ENCODE peak calls at places on chromosomes 5 and 9, in nine cellular contexts. U is GM10248; Q is CD8-positive, alpha-beta T cell; L is Calu3; A is mesothelial cell of epicardium; O is bronchial epithelial cell; F is LNCaP clone FGC; Z is cardiac fibroblast; I is endodermal cell. R is an unnamed sample.

GRCh38 chr5:42944989-42945388 is 95.1 kb downstream of the ANXA2R start:
- DNase-seq in U (no peak), Q (no peak), L (peak), A (no peak), O (peak), F (no peak), Z (peak), I (no peak), R (no peak)

GRCh38 chr5:7850533-7851239 is at the start of gene CFAP90:
- DNase-seq in U (no peak), Q (no peak), L (peak), A (peak), O (no peak), F (no peak), Z (peak), I (peak), R (peak)

GRCh38 chr5:143355710-143356109 is 47.8 kb downstream of the NR3C1 start:
- DNase-seq in U (no peak), Q (peak), L (peak), A (peak), O (peak), F (peak), Z (peak), I (no peak), R (no peak)

GRCh38 chr9:95980262-95981125 is 105.0 kb downstream of the ERCC6L2 start:
- DNase-seq in U (no peak), Q (no peak), L (no peak), A (no peak), O (peak), F (peak), Z (peak), I (no peak), R (no peak)

GRCh38 chr5:3349704-3350565 is 245.7 kb upstream of the IRX1 start:
- DNase-seq in U (no peak), Q (peak), L (no peak), A (peak), O (no peak), F (no peak), Z (no peak), I (peak), R (no peak)

GRCh38 chr5:59089767-59090166 is 506.9 kb downstream of the RAB3C start:
- DNase-seq in U (no peak), Q (no peak), L (no peak), A (no peak), O (no peak), F (no peak), Z (no peak), I (no peak), R (no peak)

GRCh38 chr9:15135167-15135792 is 171.7 kb downstream of the TTC39B start:
- DNase-seq in U (peak), Q (peak), L (peak), A (peak), O (peak), F (peak), Z (peak), I (peak), R (peak)

GRCh38 chr9:98146101-98146991 is 27.3 kb upstream of the TRIM14 start:
- DNase-seq in U (peak), Q (no peak), L (peak), A (no peak), O (peak), F (peak), Z (peak), I (no peak), R (peak)

GRCh38 chr5:179820483-179821297 is at the start of gene SQSTM1:
- DNase-seq in U (peak), Q (peak), L (peak), A (peak), O (peak), F (no peak), Z (peak), I (peak), R (peak)

GRCh38 chr5:6719896-6720560 is 6.8 kb downstream of the TENT4A start:
- DNase-seq in U (no peak), Q (peak), L (no peak), A (no peak), O (no peak), F (no peak), Z (peak), I (no peak), R (no peak)

GRCh38 chr5:134267366-134268018 is 41.6 kb upstream of the PPP2CA start:
- DNase-seq in U (no peak), Q (no peak), L (no peak), A (no peak), O (peak), F (no peak), Z (peak), I (no peak), R (no peak)

GRCh38 chr9:129270205-129270604 is 92.1 kb upstream of the IER5L start:
- DNase-seq in U (peak), Q (peak), L (no peak), A (no peak), O (no peak), F (no peak), Z (no peak), I (no peak), R (no peak)

GRCh38 chr9:113581865-113582697 is 118.6 kb downstream of the RGS3 start:
- DNase-seq in U (peak), Q (peak), L (no peak), A (no peak), O (no peak), F (no peak), Z (peak), I (no peak), R (peak)

GRCh38 chr9:33051149-33051548 is 25.3 kb downstream of the SMU1 start:
- DNase-seq in U (no peak), Q (no peak), L (no peak), A (no peak), O (no peak), F (no peak), Z (no peak), I (no peak), R (no peak)

GRCh38 chr5:17185776-17186175 is 31.7 kb upstream of the BASP1 start:
- DNase-seq in U (no peak), Q (no peak), L (no peak), A (no peak), O (peak), F (peak), Z (peak), I (no peak), R (no peak)

GRCh38 chr5:152883061-152883460 is 478.0 kb upstream of the NMUR2 start:
- DNase-seq in U (no peak), Q (no peak), L (no peak), A (no peak), O (no peak), F (no peak), Z (no peak), I (no peak), R (no peak)

GRCh38 chr5:76657683-76658311 is 34.6 kb upstream of the F2RL2 start:
- DNase-seq in U (no peak), Q (no peak), L (no peak), A (no peak), O (no peak), F (no peak), Z (no peak), I (no peak), R (no peak)

GRCh38 chr5:96340357-96340756 is 92.7 kb downstream of the PCSK1 start:
- DNase-seq in U (no peak), Q (no peak), L (no peak), A (no peak), O (no peak), F (no peak), Z (peak), I (no peak), R (no peak)

GRCh38 chr5:124871299-124871698 is 124.9 kb upstream of the ZNF608 start:
- DNase-seq in U (no peak), Q (no peak), L (no peak), A (no peak), O (peak), F (no peak), Z (peak), I (no peak), R (no peak)

GRCh38 chr9:16085167-16085718 is 532.4 kb downstream of the CCDC171 start:
- DNase-seq in U (no peak), Q (no peak), L (no peak), A (no peak), O (no peak), F (no peak), Z (no peak), I (no peak), R (no peak)

GRCh38 chr5:166581827-166582226 is 1709.6 kb upstream of the WWC1 start:
- DNase-seq in U (no peak), Q (no peak), L (no peak), A (no peak), O (peak), F (no peak), Z (no peak), I (no peak), R (no peak)

GRCh38 chr5:135326296-135327240 is 72.5 kb downstream of the MACROH2A1 start:
- DNase-seq in U (no peak), Q (no peak), L (no peak), A (no peak), O (no peak), F (no peak), Z (no peak), I (peak), R (peak)

GRCh38 chr5:136275601-136276000 is 82.6 kb upstream of the SMIM32 start:
- DNase-seq in U (no peak), Q (no peak), L (no peak), A (no peak), O (no peak), F (no peak), Z (no peak), I (no peak), R (no peak)

GRCh38 chr9:94525396-94526035 is 29.4 kb upstream of the PCAT7 start:
- DNase-seq in U (no peak), Q (no peak), L (no peak), A (no peak), O (no peak), F (no peak), Z (no peak), I (no peak), R (no peak)

GRCh38 chr9:19788152-19788551 is 685 bp downstream of the SLC24A2 start:
- DNase-seq in U (no peak), Q (no peak), L (no peak), A (no peak), O (no peak), F (no peak), Z (no peak), I (peak), R (peak)

GRCh38 chr5:158435161-158435616 is 576.2 kb upstream of the CLINT1 start:
- DNase-seq in U (peak), Q (no peak), L (no peak), A (no peak), O (peak), F (no peak), Z (no peak), I (no peak), R (no peak)

GRCh38 chr5:79329453-79329852 is 93.5 kb downstream of the JMY start:
- DNase-seq in U (no peak), Q (no peak), L (no peak), A (no peak), O (no peak), F (no peak), Z (no peak), I (no peak), R (no peak)

GRCh38 chr5:82396871-82397514 is 118.8 kb upstream of the RPS23 start:
- DNase-seq in U (no peak), Q (no peak), L (peak), A (peak), O (peak), F (peak), Z (peak), I (no peak), R (no peak)

GRCh38 chr5:68754536-68754935 is 339.3 kb upstream of the SLC30A5 start:
- DNase-seq in U (no peak), Q (no peak), L (no peak), A (no peak), O (no peak), F (no peak), Z (no peak), I (no peak), R (no peak)

GRCh38 chr9:107136296-107136695 is 146.8 kb upstream of the RAD23B start:
- DNase-seq in U (no peak), Q (no peak), L (no peak), A (no peak), O (no peak), F (no peak), Z (no peak), I (no peak), R (no peak)

GRCh38 chr5:110639307-110639902 is 87.1 kb downstream of the TMEM232 start:
- DNase-seq in U (no peak), Q (no peak), L (no peak), A (no peak), O (no peak), F (no peak), Z (peak), I (no peak), R (no peak)

GRCh38 chr9:79637180-79637925 is 65.6 kb downstream of the TLE4 start:
- DNase-seq in U (no peak), Q (no peak), L (no peak), A (no peak), O (no peak), F (no peak), Z (peak), I (no peak), R (no peak)

GRCh38 chr5:174951151-174951780 is 226.9 kb downstream of the MSX2 start:
- DNase-seq in U (peak), Q (peak), L (peak), A (peak), O (peak), F (peak), Z (peak), I (peak), R (peak)

GRCh38 chr9:130450344-130451003 is 5.7 kb downstream of the ASS1 start:
- DNase-seq in U (no peak), Q (no peak), L (peak), A (no peak), O (no peak), F (no peak), Z (no peak), I (peak), R (no peak)

GRCh38 chr9:21465859-21466518 is 16.1 kb downstream of the IFNE start:
- DNase-seq in U (peak), Q (no peak), L (peak), A (no peak), O (peak), F (peak), Z (peak), I (no peak), R (no peak)

GRCh38 chr5:109485030-109485429 is 75.3 kb upstream of the PJA2 start:
- DNase-seq in U (no peak), Q (no peak), L (peak), A (peak), O (no peak), F (peak), Z (peak), I (no peak), R (no peak)

GRCh38 chr5:171724771-171725609 is 60.6 kb upstream of the SMIM23 start:
- DNase-seq in U (no peak), Q (no peak), L (no peak), A (peak), O (peak), F (no peak), Z (peak), I (peak), R (no peak)

GRCh38 chr5:9596833-9597232 is 33.3 kb downstream of the TAS2R1 start:
- DNase-seq in U (no peak), Q (no peak), L (no peak), A (no peak), O (no peak), F (no peak), Z (no peak), I (peak), R (no peak)

GRCh38 chr5:157288405-157289163 is 22.7 kb downstream of the CYFIP2 start:
- DNase-seq in U (no peak), Q (no peak), L (no peak), A (no peak), O (no peak), F (no peak), Z (no peak), I (no peak), R (no peak)

GRCh38 chr5:157289164-157289819 is 23.4 kb downstream of the CYFIP2 start:
- DNase-seq in U (no peak), Q (no peak), L (no peak), A (no peak), O (no peak), F (no peak), Z (no peak), I (no peak), R (no peak)

GRCh38 chr5:157290981-157291711 is 25.2 kb downstream of the CYFIP2 start:
- DNase-seq in U (peak), Q (no peak), L (peak), A (no peak), O (no peak), F (no peak), Z (peak), I (no peak), R (no peak)

GRCh38 chr5:157292599-157292998 is 26.7 kb downstream of the CYFIP2 start:
- DNase-seq in U (no peak), Q (no peak), L (no peak), A (no peak), O (no peak), F (no peak), Z (peak), I (no peak), R (no peak)

GRCh38 chr5:157290156-157290980 is 24.4 kb downstream of the CYFIP2 start:
- DNase-seq in U (no peak), Q (no peak), L (peak), A (no peak), O (no peak), F (no peak), Z (peak), I (no peak), R (no peak)
- TF ChIP-seq CTCF in U (no peak), Q (no peak), L (no peak), A (no peak), O (no peak), F (no peak), Z (no peak), I (no peak), R (no peak)

GRCh38 chr5:128627939-128628338 is 89.9 kb upstream of the FBN2 start:
- DNase-seq in U (no peak), Q (no peak), L (no peak), A (no peak), O (no peak), F (no peak), Z (no peak), I (no peak), R (no peak)

GRCh38 chr5:128629162-128629561 is 91.1 kb upstream of the FBN2 start:
- DNase-seq in U (no peak), Q (no peak), L (no peak), A (no peak), O (no peak), F (no peak), Z (no peak), I (no peak), R (no peak)

GRCh38 chr5:128631771-128632170 is 93.7 kb upstream of the FBN2 start:
- DNase-seq in U (no peak), Q (no peak), L (no peak), A (no peak), O (peak), F (no peak), Z (no peak), I (no peak), R (no peak)

GRCh38 chr5:128632264-128632663 is 94.2 kb upstream of the FBN2 start:
- DNase-seq in U (no peak), Q (no peak), L (no peak), A (no peak), O (peak), F (no peak), Z (peak), I (no peak), R (no peak)

GRCh38 chr5:128630078-128630575 is 92.1 kb upstream of the FBN2 start:
- DNase-seq in U (no peak), Q (no peak), L (no peak), A (no peak), O (peak), F (no peak), Z (no peak), I (no peak), R (no peak)
- TF ChIP-seq CTCF in U (no peak), Q (no peak), L (no peak), A (no peak), O (no peak), F (no peak), Z (no peak), I (no peak), R (no peak)

DNA sequence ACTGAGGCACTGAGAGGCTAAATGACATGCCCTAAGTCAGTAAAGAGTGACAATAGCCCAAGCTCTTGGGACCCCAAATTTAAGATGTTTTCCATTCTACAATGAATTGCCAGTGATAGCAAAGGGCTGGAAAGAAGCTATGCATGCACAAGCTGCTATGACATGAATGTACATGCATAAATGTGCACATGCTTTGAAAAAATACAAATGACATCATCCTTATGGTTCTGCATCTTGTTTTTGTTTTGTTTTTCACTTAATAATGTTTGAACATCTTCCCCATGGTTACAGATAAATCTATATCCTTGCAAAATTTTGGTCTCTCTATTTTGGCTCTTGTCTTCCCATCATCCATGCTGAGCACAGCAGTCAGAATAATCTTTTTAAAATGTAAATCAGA is 71.6 kb upstream of the ADRA1B start:
- DNase-seq in U (no peak), Q (no peak), L (no peak), A (no peak), O (peak), F (no peak), Z (no peak), I (no peak), R (no peak)
- TF ChIP-seq CTCF in U (no peak), Q (no peak), L (no peak), A (no peak), O (no peak), F (no peak), Z (no peak), I (no peak), R (no peak)

DNA sequence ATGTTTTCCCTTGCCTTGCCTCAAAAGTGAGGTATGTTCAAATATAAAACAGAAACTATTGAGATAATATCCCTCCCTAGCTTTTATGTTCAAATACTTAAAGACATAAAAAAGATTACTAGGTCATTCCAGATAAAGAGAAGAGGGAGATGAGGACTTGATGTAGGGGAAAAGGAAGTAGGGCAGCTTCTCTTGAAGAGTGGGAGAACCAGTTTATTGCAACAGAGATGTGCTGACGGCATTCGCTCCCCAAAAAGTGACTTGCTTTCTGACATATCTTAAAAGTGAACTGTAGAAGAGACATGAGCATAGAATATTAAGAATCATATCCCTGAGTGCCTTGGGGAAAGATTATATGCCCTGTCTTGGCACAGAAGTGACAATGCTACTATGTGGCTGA is 330.2 kb upstream of the NREP start:
- DNase-seq in U (no peak), Q (no peak), L (no peak), A (no peak), O (peak), F (no peak), Z (no peak), I (no peak), R (no peak)
- TF ChIP-seq CTCF in U (no peak), Q (no peak), L (no peak), A (no peak), O (no peak), F (no peak), Z (no peak), I (no peak), R (no peak)

GRCh38 chr5:119267958-119268386 is 87.8 kb upstream of the TNFAIP8 start:
- DNase-seq in U (peak), Q (peak), L (peak), A (peak), O (peak), F (peak), Z (peak), I (peak), R (peak)
- TF ChIP-seq CTCF in U (peak), Q (peak), L (peak), A (no peak), O (peak), F (peak), Z (peak), I (peak), R (no peak)

DNA sequence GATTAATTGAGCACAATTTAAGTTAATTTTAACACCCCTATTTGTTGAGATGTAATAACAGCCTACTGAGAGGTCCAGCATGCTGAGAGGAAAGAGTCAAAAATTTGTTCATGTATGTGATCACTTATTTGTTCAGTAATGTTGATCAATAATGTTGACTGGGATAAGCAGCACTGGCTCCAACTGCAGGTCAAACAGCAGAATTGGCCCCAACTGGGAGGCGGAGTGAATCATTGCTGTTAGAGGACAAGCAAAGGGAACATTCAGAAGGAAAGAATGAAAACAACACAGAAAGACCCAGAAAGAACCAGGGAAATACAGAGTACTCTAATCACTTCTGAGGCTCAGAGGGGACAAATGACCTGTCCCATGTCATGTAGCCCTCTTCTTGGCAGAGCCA is 221.1 kb downstream of the COMMD10 start:
- DNase-seq in U (no peak), Q (no peak), L (no peak), A (no peak), O (no peak), F (no peak), Z (no peak), I (no peak), R (no peak)
- TF ChIP-seq CTCF in U (no peak), Q (no peak), L (no peak), A (no peak), O (no peak), F (no peak), Z (no peak), I (no peak), R (no peak)

GRCh38 chr5:102152906-102153787 is 142.9 kb downstream of the SLCO4C1 start:
- DNase-seq in U (peak), Q (no peak), L (peak), A (no peak), O (peak), F (no peak), Z (peak), I (peak), R (peak)
- TF ChIP-seq CTCF in U (peak), Q (peak), L (peak), A (peak), O (peak), F (peak), Z (peak), I (peak), R (peak)